ENCODE peak calls at places on chromosome 22, in ten cellular contexts. E is astrocyte of the spinal cord; M is PC-3; G is neuronal stem cell; P is A549; X is cardiac muscle cell; O is fibroblast of the aortic adventitia; V is KBM-7; J is nucleus accumbens; T is stimulated activated CD4-positive, alpha-beta T cell treated with anti-CD3 and anti-CD28 coated beads, Interleukin-2, amount 100 ng/mL, for 48 hours. U is an unnamed sample.

GRCh38 chr22:24060375-24060788 is 49.3 kb downstream of the CABIN1 start:
- DNase-seq in E (peak), M (peak), G (no peak), P (no peak), X (no peak), O (peak), V (no peak), J (no peak), T (no peak), U (no peak)

GRCh38 chr22:30584441-30584840 is 7.3 kb downstream of the PES1 start:
- DNase-seq in E (no peak), M (no peak), G (no peak), P (no peak), X (no peak), O (no peak), V (no peak), J (no peak), T (no peak), U (no peak)

GRCh38 chr22:32158712-32159533 is at the start of gene C22orf42:
- DNase-seq in E (no peak), M (no peak), G (no peak), P (no peak), X (no peak), O (no peak), V (no peak), J (no peak), T (no peak), U (no peak)

GRCh38 chr22:34851918-34852662 is 213.9 kb upstream of the ISX start:
- DNase-seq in E (no peak), M (no peak), G (no peak), P (no peak), X (no peak), O (no peak), V (no peak), J (no peak), T (no peak), U (no peak)

GRCh38 chr22:47195156-47195675 is 432.8 kb downstream of the TBC1D22A start:
- DNase-seq in E (no peak), M (no peak), G (no peak), P (no peak), X (no peak), O (no peak), V (no peak), J (no peak), T (no peak), U (no peak)

GRCh38 chr22:46290121-46290842 is 6.4 kb upstream of the GTSE1 start:
- DNase-seq in E (no peak), M (no peak), G (no peak), P (no peak), X (no peak), O (no peak), V (no peak), J (no peak), T (no peak), U (no peak)

GRCh38 chr22:38543822-38544221 is 26.2 kb downstream of the DMC1 start:
- DNase-seq in E (no peak), M (no peak), G (no peak), P (no peak), X (no peak), O (no peak), V (no peak), J (no peak), T (no peak), U (no peak)

GRCh38 chr22:27885977-27886842 is 32.8 kb downstream of the PITPNB start:
- DNase-seq in E (peak), M (peak), G (peak), P (peak), X (peak), O (peak), V (peak), J (no peak), T (no peak), U (peak)

GRCh38 chr22:25420925-25421904 is 143.3 kb upstream of the GRK3 start:
- DNase-seq in E (no peak), M (no peak), G (no peak), P (no peak), X (no peak), O (peak), V (peak), J (no peak), T (no peak), U (no peak)

GRCh38 chr22:24146190-24146616 is 35.1 kb upstream of the SUSD2 start:
- DNase-seq in E (peak), M (peak), G (no peak), P (peak), X (peak), O (peak), V (peak), J (no peak), T (no peak), U (no peak)

GRCh38 chr22:39498368-39498767 is 3.7 kb upstream of the MIEF1 start:
- DNase-seq in E (no peak), M (no peak), G (no peak), P (no peak), X (no peak), O (no peak), V (no peak), J (no peak), T (no peak), U (peak)

GRCh38 chr22:35384567-35384966 is 3.7 kb downstream of the HMOX1 start:
- DNase-seq in E (no peak), M (no peak), G (no peak), P (no peak), X (no peak), O (no peak), V (no peak), J (no peak), T (no peak), U (no peak)

GRCh38 chr22:37211075-37211852 is 1.0 kb downstream of the SSTR3 start:
- DNase-seq in E (no peak), M (no peak), G (no peak), P (no peak), X (no peak), O (no peak), V (no peak), J (no peak), T (no peak), U (no peak)

GRCh38 chr22:33811686-33812085 is 108.6 kb downstream of the LARGE1 start:
- DNase-seq in E (no peak), M (no peak), G (no peak), P (no peak), X (peak), O (peak), V (no peak), J (no peak), T (no peak), U (no peak)

GRCh38 chr22:42799462-42800405 is 57.3 kb downstream of the ARFGAP3 start:
- DNase-seq in E (no peak), M (no peak), G (no peak), P (no peak), X (no peak), O (no peak), V (peak), J (no peak), T (no peak), U (no peak)

GRCh38 chr22:19105867-19106802 is 16.1 kb downstream of the DGCR2 start:
- DNase-seq in E (no peak), M (peak), G (no peak), P (peak), X (no peak), O (no peak), V (peak), J (no peak), T (peak), U (no peak)

GRCh38 chr22:20881231-20881630 is 22.4 kb downstream of the SNAP29 start:
- DNase-seq in E (no peak), M (peak), G (no peak), P (no peak), X (no peak), O (no peak), V (no peak), J (no peak), T (no peak), U (no peak)

GRCh38 chr22:33529424-33530113 is 390.7 kb downstream of the LARGE1 start:
- DNase-seq in E (peak), M (peak), G (no peak), P (no peak), X (no peak), O (peak), V (no peak), J (no peak), T (no peak), U (no peak)

U was measured in NCI-H2227 treated with DMSO at 0.1 percent for 48 hours.